ENCODE peak calls at places on chromosome 6, in four cellular contexts. J is substantia nigra; U is SK-N-MC; W is effector memory CD4-positive, alpha-beta T cell. P is an unnamed sample.

GRCh38 chr6:70860044-70860443 is 96.8 kb downstream of the B3GAT2 start:
- DNase-seq in W (no peak), U (no peak), J (no peak), P (no peak)

GRCh38 chr6:113763883-113764282 is 93.3 kb upstream of the MARCKS start:
- DNase-seq in J (no peak), U (no peak), W (no peak), P (peak)

GRCh38 chr6:158765509-158766068 is 53.6 kb downstream of the EZR start:
- DNase-seq in J (no peak), U (no peak), W (no peak), P (peak)

GRCh38 chr6:7617954-7618764 is 28.2 kb downstream of the SNRNP48 start:
- DNase-seq in W (no peak), U (peak), J (no peak), P (peak)

GRCh38 chr6:53151676-53152075 is 3.0 kb upstream of the GCM1 start:
- DNase-seq in W (no peak), J (no peak), U (no peak), P (no peak)

GRCh38 chr6:142537612-142538478 is 236.0 kb downstream of the ADGRG6 start:
- DNase-seq in J (no peak), U (no peak), W (no peak), P (peak)

GRCh38 chr6:43339168-43339567 is 30.3 kb downstream of the ZNF318 start:
- DNase-seq in W (no peak), J (no peak), U (no peak), P (no peak)

GRCh38 chr6:54291146-54291545 is 17.1 kb upstream of the TINAG start:
- DNase-seq in W (no peak), U (no peak), J (no peak), P (peak)

GRCh38 chr6:134029495-134030455 is 22.6 kb downstream of the SLC2A12 start:
- DNase-seq in W (no peak), U (no peak), J (no peak), P (no peak)

GRCh38 chr6:2986722-2987196 is 12.9 kb upstream of the NQO2 start:
- DNase-seq in J (no peak), U (no peak), W (no peak), P (peak)

GRCh38 chr6:79810878-79811277 is 136.5 kb downstream of the ELOVL4 start:
- DNase-seq in U (no peak), W (no peak), J (no peak), P (no peak)

GRCh38 chr6:138287144-138287955 is 69.1 kb upstream of the PBOV1 start:
- DNase-seq in U (no peak), J (no peak), W (peak), P (no peak)

GRCh38 chr6:121548146-121548545 is 112.7 kb downstream of the GJA1 start:
- DNase-seq in J (no peak), W (no peak), U (no peak), P (no peak)

GRCh38 chr6:164207024-164207423 is 792.5 kb downstream of the QKI start:
- DNase-seq in W (no peak), U (no peak), J (no peak), P (no peak)

GRCh38 chr6:15357832-15358231 is 112.0 kb downstream of the JARID2 start:
- DNase-seq in J (no peak), U (no peak), W (no peak), P (no peak)

GRCh38 chr6:140846518-140847277 is 1286.0 kb upstream of the GJE1 start:
- DNase-seq in U (no peak), J (no peak), W (no peak), P (peak)

GRCh38 chr6:91081452-91082067 is 494.7 kb upstream of the MAP3K7 start:
- DNase-seq in U (peak), W (no peak), J (no peak), P (peak)

GRCh38 chr6:23140879-23141278 is 571.5 kb downstream of the HDGFL1 start:
- DNase-seq in W (no peak), U (no peak), J (no peak), P (peak)

GRCh38 chr6:23145801-23146200 is 576.4 kb downstream of the HDGFL1 start:
- DNase-seq in W (no peak), U (no peak), J (no peak), P (no peak)
- H3K27ac ChIP-seq in W (no peak), U (no peak), J (no peak), P (no peak)

GRCh38 chr6:41922154-41922553 is 855 bp downstream of the BYSL start:
- DNase-seq in J (no peak), U (no peak), W (no peak), P (peak)
- H3K27ac ChIP-seq in J (no peak), U (no peak), W (peak), P (peak)

DNA sequence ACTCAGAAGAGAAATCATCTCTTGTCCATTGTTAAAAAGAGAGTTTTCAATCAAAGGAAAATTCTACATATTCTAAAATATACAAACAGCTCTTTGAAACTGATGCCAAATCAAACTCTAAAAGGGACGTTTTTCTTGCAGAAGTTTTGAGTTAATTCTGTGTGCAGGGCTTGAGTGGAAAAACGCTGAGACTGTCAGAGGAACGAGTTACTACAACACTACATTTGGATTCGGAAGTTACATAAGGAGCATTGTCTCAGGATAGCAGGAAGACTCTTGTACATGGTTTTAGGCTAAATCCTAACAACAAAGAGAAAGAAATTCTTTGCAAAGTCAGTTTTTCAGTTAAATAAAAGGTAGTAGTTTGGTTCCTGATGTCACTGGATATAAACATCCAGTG is 155.7 kb upstream of the SUPT3H start:
- DNase-seq in W (no peak), J (no peak), U (no peak), P (peak)
- H3K27ac ChIP-seq in W (no peak), J (no peak), U (no peak), P (peak)

DNA sequence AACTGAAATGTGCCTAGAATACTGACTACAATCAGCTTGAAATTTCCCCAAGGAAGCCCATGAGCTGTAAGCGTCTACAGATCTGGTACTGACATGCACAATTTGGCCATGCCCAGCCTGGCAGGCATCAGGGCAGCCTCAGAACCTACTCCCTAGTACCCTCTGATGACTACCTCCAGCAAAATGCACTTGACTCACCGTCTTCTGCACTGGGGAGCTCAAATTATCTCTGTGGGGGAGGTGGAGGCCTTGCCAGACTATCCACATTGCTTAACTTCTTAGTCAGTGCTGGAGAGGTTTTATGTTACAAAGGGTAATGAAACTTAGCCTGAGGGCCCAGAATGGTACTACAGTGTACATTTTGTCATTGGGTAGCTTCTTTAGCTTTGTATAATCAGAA is 126.0 kb upstream of the ADGRF1 start:
- DNase-seq in J (no peak), W (no peak), U (peak), P (peak)
- H3K27ac ChIP-seq in J (no peak), W (no peak), U (no peak), P (peak)

DNA sequence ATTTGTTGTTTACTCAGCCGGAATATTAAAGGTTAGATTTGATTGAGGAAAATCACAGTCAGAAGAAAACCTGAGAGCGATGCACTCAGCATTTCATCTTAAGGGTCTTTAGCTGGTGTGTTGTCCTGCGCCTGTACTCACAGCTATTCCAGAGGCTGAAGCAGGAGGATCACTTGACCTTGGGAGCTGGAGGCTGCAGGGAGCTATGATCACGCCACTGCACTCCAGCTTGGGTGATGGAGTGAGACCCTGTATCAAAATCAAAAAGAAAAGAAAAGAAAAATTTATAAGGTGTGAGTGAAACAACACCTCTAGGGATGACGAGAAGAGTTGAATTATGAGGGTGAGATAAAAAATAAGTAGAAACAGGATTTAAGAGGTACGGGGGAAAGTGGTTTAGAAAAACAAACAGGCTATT is 165.0 kb downstream of the TRIM27 start:
- DNase-seq in J (no peak), W (no peak), U (no peak), P (no peak)
- H3K27ac ChIP-seq in J (no peak), W (no peak), U (peak), P (no peak)

DNA sequence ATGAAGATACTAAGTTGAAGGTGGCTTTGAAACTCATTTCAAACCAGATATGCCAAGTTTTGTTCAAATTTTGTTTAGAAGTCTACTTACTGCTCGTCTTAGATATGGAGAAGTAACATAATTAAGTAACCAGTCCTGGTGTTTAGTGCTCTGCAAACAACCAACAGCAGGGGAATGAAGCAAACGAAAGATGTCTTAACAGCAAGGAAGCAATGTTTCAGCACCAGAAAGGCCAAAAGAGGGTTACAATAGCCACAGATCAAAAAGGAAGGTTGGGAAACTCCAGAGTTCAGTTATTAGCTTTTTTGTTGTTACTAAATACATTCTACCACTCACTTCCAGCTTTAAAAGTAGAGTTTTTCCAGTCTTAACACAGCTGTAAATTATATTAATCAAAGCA is 45.1 kb downstream of the LHFPL5 start:
- DNase-seq in W (no peak), U (no peak), J (no peak), P (no peak)
- H3K27ac ChIP-seq in W (no peak), U (no peak), J (no peak), P (no peak)

DNA sequence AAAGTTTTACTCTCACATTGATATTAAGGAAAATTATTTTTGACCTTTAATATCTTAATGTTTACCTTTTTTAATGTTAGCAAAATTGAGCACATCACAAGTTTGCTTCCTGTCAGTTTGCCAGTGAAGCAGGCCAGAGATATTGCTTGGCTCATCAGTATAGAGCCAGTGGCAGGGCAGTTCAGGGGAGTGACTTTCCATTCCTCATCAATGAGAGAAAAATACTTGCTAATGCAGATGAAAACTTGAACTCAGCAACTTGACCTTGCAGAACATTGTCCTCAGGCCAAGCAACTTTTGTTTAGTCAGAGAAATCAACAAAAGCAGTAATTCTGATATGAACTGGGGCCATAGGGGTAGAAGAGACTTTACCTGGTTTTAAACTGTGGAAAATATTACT is 6.9 kb downstream of the TAB2 start:
- DNase-seq in W (no peak), U (no peak), J (no peak), P (no peak)
- H3K27ac ChIP-seq in W (no peak), U (no peak), J (no peak), P (no peak)

GRCh38 chr6:107495196-107495643 is 5.3 kb downstream of the SOBP start:
- DNase-seq in W (no peak), U (no peak), J (no peak), P (peak)
- H3K27ac ChIP-seq in W (no peak), U (peak), J (peak), P (peak)

GRCh38 chr6:132962936-132963579 is 148.7 kb downstream of the RPS12 start:
- DNase-seq in U (peak), W (peak), J (no peak), P (no peak)

GRCh38 chr6:132961610-132962009 is 147.2 kb downstream of the RPS12 start:
- DNase-seq in J (no peak), U (no peak), W (no peak), P (no peak)

GRCh38 chr6:132964101-132964867 is 149.9 kb downstream of the RPS12 start:
- DNase-seq in U (no peak), J (no peak), W (no peak), P (no peak)

GRCh38 chr6:132967871-132968270 is 153.5 kb downstream of the RPS12 start:
- DNase-seq in U (no peak), W (no peak), J (no peak), P (no peak)

GRCh38 chr6:132964868-132965382 is 150.6 kb downstream of the RPS12 start:
- DNase-seq in J (no peak), W (no peak), U (no peak), P (peak)
- H3K27ac ChIP-seq in J (no peak), W (no peak), U (no peak), P (no peak)

P was measured in osteoblast.